ENCODE peak calls at places on chromosome 2, in four cellular contexts. One of them, this sample, is unnamed.
A peak's percentile ranks its signal among the peaks of the same experiment; 100 is the strongest.

GRCh38 chr2:119246884-119247843 is 23.5 kb downstream of the STEAP3 start:
- DNase-seq in GM12878: no peak
- DNase-seq in activated CD4-positive, alpha-beta T cell treated with anti-CD3 and anti-CD28 coated beads, Interleukin-2, amount 50 U/mL, for 48 hours: no peak
- DNase-seq in brain microvascular endothelial cell: no peak
- DNase-seq in this sample: no peak

GRCh38 chr2:60556441-60556997 is 3.1 kb upstream of the BCL11A start:
- DNase-seq in GM12878: no peak
- DNase-seq in activated CD4-positive, alpha-beta T cell treated with anti-CD3 and anti-CD28 coated beads, Interleukin-2, amount 50 U/mL, for 48 hours: no peak
- DNase-seq in brain microvascular endothelial cell: no peak
- DNase-seq in this sample: no peak

GRCh38 chr2:169018390-169018789 is 12.7 kb downstream of the ABCB11 start:
- DNase-seq in GM12878: no peak
- DNase-seq in activated CD4-positive, alpha-beta T cell treated with anti-CD3 and anti-CD28 coated beads, Interleukin-2, amount 50 U/mL, for 48 hours: no peak
- DNase-seq in brain microvascular endothelial cell: no peak
- DNase-seq in this sample: no peak

GRCh38 chr2:57516740-57517340 is 529.8 kb upstream of the VRK2 start:
- DNase-seq in GM12878: peak; percentile 7
- DNase-seq in activated CD4-positive, alpha-beta T cell treated with anti-CD3 and anti-CD28 coated beads, Interleukin-2, amount 50 U/mL, for 48 hours: no peak
- DNase-seq in brain microvascular endothelial cell: no peak
- DNase-seq in this sample: no peak

GRCh38 chr2:180367831-180368230 is 360.7 kb upstream of the CWC22 start:
- DNase-seq in GM12878: no peak
- DNase-seq in activated CD4-positive, alpha-beta T cell treated with anti-CD3 and anti-CD28 coated beads, Interleukin-2, amount 50 U/mL, for 48 hours: no peak
- DNase-seq in brain microvascular endothelial cell: peak; percentile 11
- DNase-seq in this sample: no peak

GRCh38 chr2:36459725-36460137 is 104.2 kb downstream of the CRIM1 start:
- DNase-seq in GM12878: no peak
- DNase-seq in activated CD4-positive, alpha-beta T cell treated with anti-CD3 and anti-CD28 coated beads, Interleukin-2, amount 50 U/mL, for 48 hours: no peak
- DNase-seq in brain microvascular endothelial cell: no peak
- DNase-seq in this sample: no peak

GRCh38 chr2:63790913-63791312 is 50.8 kb upstream of the UGP2 start:
- DNase-seq in GM12878: no peak
- DNase-seq in activated CD4-positive, alpha-beta T cell treated with anti-CD3 and anti-CD28 coated beads, Interleukin-2, amount 50 U/mL, for 48 hours: no peak
- DNase-seq in brain microvascular endothelial cell: peak; percentile 88
- DNase-seq in this sample: no peak

GRCh38 chr2:1740714-1741584 is 3.4 kb downstream of the PXDN start:
- DNase-seq in GM12878: no peak
- DNase-seq in activated CD4-positive, alpha-beta T cell treated with anti-CD3 and anti-CD28 coated beads, Interleukin-2, amount 50 U/mL, for 48 hours: no peak
- DNase-seq in brain microvascular endothelial cell: no peak
- DNase-seq in this sample: no peak

GRCh38 chr2:28164280-28164801 is 228.3 kb upstream of the FOSL2 start:
- DNase-seq in GM12878: no peak
- DNase-seq in activated CD4-positive, alpha-beta T cell treated with anti-CD3 and anti-CD28 coated beads, Interleukin-2, amount 50 U/mL, for 48 hours: no peak
- DNase-seq in brain microvascular endothelial cell: no peak
- DNase-seq in this sample: no peak

GRCh38 chr2:216943109-216943508 is 83.2 kb upstream of the TNP1 start:
- DNase-seq in GM12878: no peak
- DNase-seq in activated CD4-positive, alpha-beta T cell treated with anti-CD3 and anti-CD28 coated beads, Interleukin-2, amount 50 U/mL, for 48 hours: no peak
- DNase-seq in brain microvascular endothelial cell: no peak
- DNase-seq in this sample: no peak

GRCh38 chr2:156320491-156320896 is 12.0 kb downstream of the NR4A2 start:
- DNase-seq in GM12878: no peak
- DNase-seq in activated CD4-positive, alpha-beta T cell treated with anti-CD3 and anti-CD28 coated beads, Interleukin-2, amount 50 U/mL, for 48 hours: no peak
- DNase-seq in brain microvascular endothelial cell: no peak
- DNase-seq in this sample: no peak

GRCh38 chr2:165440367-165440766 is 29.1 kb upstream of the CSRNP3 start:
- DNase-seq in GM12878: no peak
- DNase-seq in activated CD4-positive, alpha-beta T cell treated with anti-CD3 and anti-CD28 coated beads, Interleukin-2, amount 50 U/mL, for 48 hours: no peak
- DNase-seq in brain microvascular endothelial cell: peak; percentile 72
- DNase-seq in this sample: no peak

GRCh38 chr2:145931836-145932352 is 1412.0 kb upstream of the ZEB2 start:
- DNase-seq in GM12878: no peak
- DNase-seq in activated CD4-positive, alpha-beta T cell treated with anti-CD3 and anti-CD28 coated beads, Interleukin-2, amount 50 U/mL, for 48 hours: no peak
- DNase-seq in brain microvascular endothelial cell: no peak
- DNase-seq in this sample: no peak

GRCh38 chr2:62998949-62999348 is 51.7 kb upstream of the OTX1 start:
- DNase-seq in GM12878: no peak
- DNase-seq in activated CD4-positive, alpha-beta T cell treated with anti-CD3 and anti-CD28 coated beads, Interleukin-2, amount 50 U/mL, for 48 hours: no peak
- DNase-seq in brain microvascular endothelial cell: peak; percentile 36
- DNase-seq in this sample: no peak

GRCh38 chr2:19850056-19850455 is 51.7 kb downstream of the TTC32 start:
- DNase-seq in GM12878: no peak
- DNase-seq in activated CD4-positive, alpha-beta T cell treated with anti-CD3 and anti-CD28 coated beads, Interleukin-2, amount 50 U/mL, for 48 hours: no peak
- DNase-seq in brain microvascular endothelial cell: no peak
- DNase-seq in this sample: no peak

GRCh38 chr2:45909677-45910191 is 258.3 kb downstream of the PRKCE start:
- DNase-seq in GM12878: no peak
- DNase-seq in activated CD4-positive, alpha-beta T cell treated with anti-CD3 and anti-CD28 coated beads, Interleukin-2, amount 50 U/mL, for 48 hours: no peak
- DNase-seq in brain microvascular endothelial cell: no peak
- DNase-seq in this sample: no peak

GRCh38 chr2:115294999-115295398 is 852.6 kb downstream of the DPP10 start:
- DNase-seq in GM12878: no peak
- DNase-seq in activated CD4-positive, alpha-beta T cell treated with anti-CD3 and anti-CD28 coated beads, Interleukin-2, amount 50 U/mL, for 48 hours: no peak
- DNase-seq in brain microvascular endothelial cell: no peak
- DNase-seq in this sample: no peak

GRCh38 chr2:238868616-238869292 is 20.9 kb downstream of the TWIST2 start:
- DNase-seq in GM12878: no peak
- DNase-seq in activated CD4-positive, alpha-beta T cell treated with anti-CD3 and anti-CD28 coated beads, Interleukin-2, amount 50 U/mL, for 48 hours: no peak
- DNase-seq in brain microvascular endothelial cell: no peak
- DNase-seq in this sample: no peak

GRCh38 chr2:134235771-134236170 is 18.1 kb upstream of the MGAT5 start:
- DNase-seq in GM12878: no peak
- DNase-seq in activated CD4-positive, alpha-beta T cell treated with anti-CD3 and anti-CD28 coated beads, Interleukin-2, amount 50 U/mL, for 48 hours: no peak
- DNase-seq in brain microvascular endothelial cell: peak; percentile 21
- DNase-seq in this sample: no peak

GRCh38 chr2:36360063-36360462 is 4.5 kb downstream of the CRIM1 start:
- DNase-seq in GM12878: no peak
- DNase-seq in activated CD4-positive, alpha-beta T cell treated with anti-CD3 and anti-CD28 coated beads, Interleukin-2, amount 50 U/mL, for 48 hours: no peak
- DNase-seq in brain microvascular endothelial cell: no peak
- DNase-seq in this sample: no peak

GRCh38 chr2:62576276-62576939 is 70.4 kb upstream of the TMEM17 start:
- DNase-seq in GM12878: no peak
- DNase-seq in activated CD4-positive, alpha-beta T cell treated with anti-CD3 and anti-CD28 coated beads, Interleukin-2, amount 50 U/mL, for 48 hours: no peak
- DNase-seq in brain microvascular endothelial cell: no peak
- DNase-seq in this sample: no peak

GRCh38 chr2:38997784-38998183 is 108.1 kb downstream of the ARHGEF33 start:
- DNase-seq in GM12878: no peak
- DNase-seq in activated CD4-positive, alpha-beta T cell treated with anti-CD3 and anti-CD28 coated beads, Interleukin-2, amount 50 U/mL, for 48 hours: no peak
- DNase-seq in brain microvascular endothelial cell: peak; percentile 89
- DNase-seq in this sample: no peak

GRCh38 chr2:86747708-86748627 is 27.9 kb downstream of the RMND5A start:
- DNase-seq in GM12878: no peak
- DNase-seq in activated CD4-positive, alpha-beta T cell treated with anti-CD3 and anti-CD28 coated beads, Interleukin-2, amount 50 U/mL, for 48 hours: no peak
- DNase-seq in brain microvascular endothelial cell: peak; percentile 67
- DNase-seq in this sample: no peak

GRCh38 chr2:69145204-69145603 is 132.2 kb downstream of the ANTXR1 start:
- DNase-seq in GM12878: no peak
- DNase-seq in activated CD4-positive, alpha-beta T cell treated with anti-CD3 and anti-CD28 coated beads, Interleukin-2, amount 50 U/mL, for 48 hours: no peak
- DNase-seq in brain microvascular endothelial cell: no peak
- DNase-seq in this sample: no peak

GRCh38 chr2:149490296-149490695 is 97.3 kb downstream of the MMADHC start:
- DNase-seq in GM12878: no peak
- DNase-seq in activated CD4-positive, alpha-beta T cell treated with anti-CD3 and anti-CD28 coated beads, Interleukin-2, amount 50 U/mL, for 48 hours: no peak
- DNase-seq in brain microvascular endothelial cell: no peak
- DNase-seq in this sample: no peak

GRCh38 chr2:187302619-187303018 is 145.4 kb downstream of the CALCRL start:
- DNase-seq in GM12878: no peak
- DNase-seq in activated CD4-positive, alpha-beta T cell treated with anti-CD3 and anti-CD28 coated beads, Interleukin-2, amount 50 U/mL, for 48 hours: no peak
- DNase-seq in brain microvascular endothelial cell: peak; percentile 64
- DNase-seq in this sample: no peak

GRCh38 chr2:31414601-31415241 is at the start of gene XDH:
- DNase-seq in GM12878: no peak
- DNase-seq in activated CD4-positive, alpha-beta T cell treated with anti-CD3 and anti-CD28 coated beads, Interleukin-2, amount 50 U/mL, for 48 hours: no peak
- DNase-seq in brain microvascular endothelial cell: no peak
- DNase-seq in this sample: no peak

GRCh38 chr2:40260437-40260836 is 191.5 kb downstream of the SLC8A1 start:
- DNase-seq in GM12878: no peak
- DNase-seq in activated CD4-positive, alpha-beta T cell treated with anti-CD3 and anti-CD28 coated beads, Interleukin-2, amount 50 U/mL, for 48 hours: no peak
- DNase-seq in brain microvascular endothelial cell: no peak
- DNase-seq in this sample: no peak

GRCh38 chr2:191740016-191740419 is 62.1 kb downstream of the NABP1 start:
- DNase-seq in GM12878: peak; percentile 20
- DNase-seq in activated CD4-positive, alpha-beta T cell treated with anti-CD3 and anti-CD28 coated beads, Interleukin-2, amount 50 U/mL, for 48 hours: peak; percentile 4
- DNase-seq in brain microvascular endothelial cell: no peak
- DNase-seq in this sample: peak; percentile 53

GRCh38 chr2:190205643-190206042 is 114.0 kb downstream of the HIBCH start:
- DNase-seq in GM12878: no peak
- DNase-seq in activated CD4-positive, alpha-beta T cell treated with anti-CD3 and anti-CD28 coated beads, Interleukin-2, amount 50 U/mL, for 48 hours: no peak
- DNase-seq in brain microvascular endothelial cell: peak; percentile 16
- DNase-seq in this sample: no peak

GRCh38 chr2:220493871-220494525 is 866.6 kb downstream of the SLC4A3 start:
- DNase-seq in GM12878: no peak
- DNase-seq in activated CD4-positive, alpha-beta T cell treated with anti-CD3 and anti-CD28 coated beads, Interleukin-2, amount 50 U/mL, for 48 hours: no peak
- DNase-seq in brain microvascular endothelial cell: no peak
- DNase-seq in this sample: no peak

GRCh38 chr2:165905854-165906253 is 47.7 kb downstream of the TTC21B start:
- DNase-seq in GM12878: no peak
- DNase-seq in activated CD4-positive, alpha-beta T cell treated with anti-CD3 and anti-CD28 coated beads, Interleukin-2, amount 50 U/mL, for 48 hours: no peak
- DNase-seq in brain microvascular endothelial cell: no peak
- DNase-seq in this sample: no peak

GRCh38 chr2:29010946-29011649 is 30.0 kb downstream of the TOGARAM2 start:
- DNase-seq in GM12878: no peak
- DNase-seq in activated CD4-positive, alpha-beta T cell treated with anti-CD3 and anti-CD28 coated beads, Interleukin-2, amount 50 U/mL, for 48 hours: peak; percentile 40
- DNase-seq in brain microvascular endothelial cell: peak; percentile 82
- DNase-seq in this sample: no peak

GRCh38 chr2:215698566-215698965 is 262.7 kb upstream of the FN1 start:
- DNase-seq in GM12878: no peak
- DNase-seq in activated CD4-positive, alpha-beta T cell treated with anti-CD3 and anti-CD28 coated beads, Interleukin-2, amount 50 U/mL, for 48 hours: no peak
- DNase-seq in brain microvascular endothelial cell: peak; percentile 96
- DNase-seq in this sample: no peak

GRCh38 chr2:55949211-55949610 is 25.6 kb upstream of the EFEMP1 start:
- DNase-seq in GM12878: no peak
- DNase-seq in activated CD4-positive, alpha-beta T cell treated with anti-CD3 and anti-CD28 coated beads, Interleukin-2, amount 50 U/mL, for 48 hours: no peak
- DNase-seq in brain microvascular endothelial cell: no peak
- DNase-seq in this sample: no peak

GRCh38 chr2:152864601-152865000 is 146.2 kb downstream of the ARL6IP6 start:
- DNase-seq in GM12878: no peak
- DNase-seq in activated CD4-positive, alpha-beta T cell treated with anti-CD3 and anti-CD28 coated beads, Interleukin-2, amount 50 U/mL, for 48 hours: no peak
- DNase-seq in brain microvascular endothelial cell: no peak
- DNase-seq in this sample: no peak

This sample was measured in T-helper 2 cell treated with Interferon-gamma antibody and Interleukin-4, amounts not matched to agents 5 μg/mL and 100 μg/mL, for 36 hours.